ENCODE peak calls at places on chromosomes 1 and 21, in four cellular contexts. J, R, B and I are unnamed samples.

GRCh38 chr1:41740630-41741239 is 178.0 kb downstream of the HIVEP3 start:
- DNase-seq in J (no peak), R (no peak), B (no peak), I (peak; percentile 39)

GRCh38 chr21:41326414-41327080 is 9.9 kb downstream of the FAM3B start:
- DNase-seq in J (no peak), R (no peak), B (no peak), I (no peak)

GRCh38 chr1:92953491-92953890 is 7.8 kb downstream of the DIPK1A start:
- DNase-seq in J (no peak), R (no peak), B (no peak), I (peak; percentile 73)

GRCh38 chr1:228283043-228283371 is 75.2 kb downstream of the OBSCN start:
- DNase-seq in J (no peak), R (no peak), B (no peak), I (no peak)

GRCh38 chr1:86912501-86912900 is 1.4 kb downstream of the SELENOF start:
- DNase-seq in J (no peak), R (no peak), B (peak; percentile 34), I (no peak)

GRCh38 chr1:181398544-181398943 is 84.8 kb upstream of the CACNA1E start:
- DNase-seq in J (no peak), R (no peak), B (no peak), I (no peak)

GRCh38 chr1:45802343-45803298 is 791 bp upstream of the MAST2 start:
- DNase-seq in J (peak; percentile 11), R (peak; percentile 86), B (peak; percentile 99), I (no peak)

GRCh38 chr1:10065344-10065685 is 32.6 kb downstream of the UBE4B start:
- DNase-seq in J (no peak), R (no peak), B (no peak), I (no peak)

GRCh38 chr1:25932321-25932720 is 26.1 kb upstream of the STMN1 start:
- DNase-seq in J (no peak), R (no peak), B (no peak), I (no peak)

GRCh38 chr1:175554586-175554985 is 188.8 kb downstream of the TNR start:
- DNase-seq in J (no peak), R (no peak), B (no peak), I (no peak)

GRCh38 chr21:41726058-41726558 is 40.7 kb downstream of the RIPK4 start:
- DNase-seq in J (no peak), R (no peak), B (no peak), I (no peak)

GRCh38 chr1:10540277-10541005 is 65.7 kb downstream of the PEX14 start:
- DNase-seq in J (no peak), R (no peak), B (peak; percentile 61), I (no peak)

GRCh38 chr1:165444897-165445370 is at the start of gene RXRG:
- DNase-seq in J (peak; percentile 48), R (no peak), B (peak; percentile 18), I (no peak)

GRCh38 chr1:45913183-45913924 is 109.9 kb downstream of the MAST2 start:
- DNase-seq in J (peak; percentile 18), R (no peak), B (peak; percentile 83), I (no peak)

GRCh38 chr21:42554251-42554937 is 40.7 kb downstream of the SLC37A1 start:
- DNase-seq in J (no peak), R (no peak), B (no peak), I (no peak)

GRCh38 chr21:46425566-46425965 is 33.1 kb upstream of the DIP2A start:
- DNase-seq in J (no peak), R (no peak), B (no peak), I (peak; percentile 91)

GRCh38 chr1:160251687-160252526 is 10.4 kb downstream of the DCAF8 start:
- DNase-seq in J (peak; percentile 82), R (peak; percentile 73), B (peak; percentile 83), I (peak; percentile 45)

GRCh38 chr1:32972814-32973428 is 8.3 kb upstream of the RNF19B start:
- DNase-seq in J (peak; percentile 71), R (no peak), B (peak; percentile 51), I (no peak)

GRCh38 chr1:86951430-86951829 is 37.0 kb downstream of the HS2ST1 start:
- DNase-seq in J (no peak), R (no peak), B (no peak), I (no peak)

GRCh38 chr1:172359531-172359991 is 60.9 kb upstream of the C1orf105 start:
- DNase-seq in J (peak; percentile 51), R (no peak), B (peak; percentile 51), I (no peak)

GRCh38 chr1:46900401-46900800 is 40.9 kb downstream of the CYP4A11 start:
- DNase-seq in J (no peak), R (no peak), B (no peak), I (no peak)

GRCh38 chr1:6345009-6345408 is 48.6 kb downstream of the ACOT7 start:
- DNase-seq in J (no peak), R (no peak), B (no peak), I (no peak)

GRCh38 chr1:78033797-78034172 is 12.0 kb upstream of the GIPC2 start:
- DNase-seq in J (no peak), R (no peak), B (no peak), I (no peak)

GRCh38 chr1:225944951-225945350 is 3.9 kb upstream of the LEFTY2 start:
- DNase-seq in J (no peak), R (no peak), B (no peak), I (no peak)

GRCh38 chr1:227733309-227733705 is 1.8 kb downstream of the JMJD4 start:
- DNase-seq in J (no peak), R (no peak), B (no peak), I (no peak)

GRCh38 chr1:55813619-55814018 is 598.5 kb upstream of the USP24 start:
- DNase-seq in J (no peak), R (no peak), B (peak; percentile 84), I (no peak)

DNA sequence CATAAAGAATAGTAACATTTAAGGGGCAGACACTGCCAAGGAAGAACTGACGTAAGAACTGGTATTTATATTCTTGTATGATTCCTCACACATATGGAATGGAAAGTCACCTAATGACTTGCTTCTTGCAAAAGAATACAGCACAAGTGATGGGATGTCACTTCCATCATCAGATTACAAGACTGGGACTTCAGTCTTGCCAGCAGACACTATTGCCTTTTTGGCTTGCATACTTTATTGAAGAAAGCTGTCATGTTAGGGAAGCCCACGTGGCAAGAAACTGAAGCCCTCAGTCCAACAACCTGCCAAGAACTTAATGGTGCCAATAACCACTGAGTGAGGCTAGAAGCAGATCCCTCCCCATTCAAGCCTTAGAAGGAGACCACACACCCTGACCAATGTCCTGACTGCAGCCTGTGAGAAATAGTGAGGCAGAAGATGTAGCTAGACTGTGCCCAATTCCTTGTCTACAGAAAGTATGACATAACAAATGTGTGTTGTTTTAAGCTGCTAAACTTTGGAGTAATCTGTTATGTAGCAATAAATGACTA is 12.0 kb downstream of the EGLN1 start:
- DNase-seq in J (no peak), R (no peak), B (peak; percentile 55), I (no peak)
- H3K4me3 ChIP-seq in J (no peak overlapping the region), R (no peak overlapping the region), B (no peak overlapping the region), I (no peak overlapping the region)

GRCh38 chr1:2115922-2116341 is 65.7 kb downstream of the PRKCZ start:
- DNase-seq in J (no peak), R (no peak), B (no peak), I (no peak)
- H3K4me3 ChIP-seq in J (no peak overlapping the region), R (no peak overlapping the region), B (no peak overlapping the region), I (no peak overlapping the region)

GRCh38 chr1:178241057-178241456 is 147.2 kb downstream of the RASAL2 start:
- DNase-seq in J (no peak), R (no peak), B (peak; percentile 66), I (no peak)

GRCh38 chr1:178241837-178242236 is 147.9 kb downstream of the RASAL2 start:
- DNase-seq in J (no peak), R (no peak), B (no peak), I (no peak)

GRCh38 chr1:178243890-178244289 is 150.0 kb downstream of the RASAL2 start:
- DNase-seq in J (no peak), R (no peak), B (no peak), I (no peak)

GRCh38 chr1:178243119-178243518 is 149.2 kb downstream of the RASAL2 start:
- DNase-seq in J (no peak), R (no peak), B (no peak), I (no peak)

GRCh38 chr1:178238722-178239510 is 145.0 kb downstream of the RASAL2 start:
- DNase-seq in J (no peak), R (peak; percentile 72), B (peak; percentile 93), I (no peak)
- H3K4me3 ChIP-seq in J (no peak overlapping the region), R (no peak overlapping the region), B (no peak overlapping the region), I (no peak overlapping the region)

GRCh38 chr1:101373570-101373969 is 136.8 kb downstream of the S1PR1 start:
- DNase-seq in J (no peak), R (no peak), B (no peak), I (no peak)
- H3K4me3 ChIP-seq in J (no peak overlapping the region), R (no peak overlapping the region), B (no peak overlapping the region), I (no peak overlapping the region)

GRCh38 chr1:3898475-3898735 is 1.7 kb downstream of the C1orf174 start:
- DNase-seq in J (no peak), R (no peak), B (no peak), I (no peak)
- H3K4me3 ChIP-seq in J (no peak overlapping the region), R (no peak overlapping the region), B (peak overlapping the region; percentile 81), I (no peak overlapping the region)

DNA sequence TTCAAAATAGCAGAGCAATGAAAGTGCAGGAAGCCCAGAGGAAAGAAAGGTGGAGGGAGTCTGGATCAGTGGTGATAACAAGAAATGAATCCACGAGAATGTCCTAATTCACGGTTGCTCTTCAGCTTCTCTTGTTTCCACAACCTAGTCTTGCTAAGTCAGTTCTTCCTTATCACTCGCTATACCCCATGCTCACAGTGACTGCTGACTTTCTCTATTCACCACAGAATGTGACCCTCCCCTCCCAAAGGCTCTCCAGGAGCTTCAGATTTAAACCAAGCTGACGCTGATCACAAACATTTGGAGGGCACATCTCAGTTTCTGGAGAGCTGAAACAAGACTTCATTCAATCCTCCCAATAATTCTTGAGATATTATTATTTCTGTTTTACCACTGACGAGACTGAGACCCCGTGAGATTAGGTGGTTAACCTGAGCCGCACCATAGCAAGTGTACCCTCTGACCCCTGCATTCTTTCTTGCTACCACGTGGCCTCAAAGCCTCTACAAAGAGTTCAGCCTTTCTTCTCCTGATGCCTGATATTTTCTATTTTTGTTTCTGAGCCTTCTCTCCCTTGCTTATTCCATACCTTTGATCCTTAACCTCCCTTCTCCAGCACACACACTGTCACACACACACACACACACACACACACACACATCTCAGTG is 10.7 kb upstream of the CCN1 start:
- DNase-seq in J (no peak), R (no peak), B (no peak), I (no peak)
- H3K4me3 ChIP-seq in J (no peak overlapping the region), R (no peak overlapping the region), B (no peak overlapping the region), I (no peak overlapping the region)